ENCODE peak calls at places on chromosomes 13 and 19, in eight cellular contexts. Z is colonic mucosa, I is left ventricle myocardium inferior, Q is fibroblast of mammary gland, F is endothelial cell of umbilical vein, Y is progenitor cell of endocrine pancreas, S is nephron progenitor cell, C is IMR-90. R is an unnamed sample.

GRCh38 chr13:102907886-102908515 is 62.2 kb downstream of the ERCC5 start:
- DNase-seq in Y (no peak), Z (no peak), F (no peak), I (no peak), S (no peak), Q (peak; percentile 24), C (no peak), R (peak; percentile 23)

GRCh38 chr19:56321981-56322558 is 7.4 kb upstream of the ZSCAN5A start:
- DNase-seq in Y (no peak), I (no peak), Q (no peak), Z (no peak), C (no peak), F (no peak), S (no peak), R (no peak)

GRCh38 chr13:21971662-21972635 is 301.1 kb downstream of the FGF9 start:
- DNase-seq in Z (no peak), Y (no peak), F (no peak), Q (no peak), C (peak; percentile 96), S (no peak), I (no peak), R (no peak)

GRCh38 chr13:94999871-95000270 is 287.5 kb upstream of the SOX21 start:
- DNase-seq in Q (no peak), Z (no peak), C (no peak), S (no peak), I (no peak), F (peak; percentile 62), Y (no peak), R (peak; percentile 59)

GRCh38 chr13:71625694-71626093 is 241.3 kb downstream of the DACH1 start:
- DNase-seq in C (peak; percentile 92), I (no peak), Q (no peak), F (peak; percentile 93), Y (no peak), Z (no peak), S (no peak), R (no peak)

GRCh38 chr19:12995596-12996541 is 594 bp downstream of the NFIX start:
- DNase-seq in S (no peak), I (no peak), F (peak; percentile 31), Q (no peak), C (peak; percentile 30), Z (peak; percentile 59), Y (no peak), R (no peak)

GRCh38 chr19:55464669-55465068 is at the start of gene C19orf85:
- DNase-seq in I (no peak), S (no peak), C (no peak), Y (no peak), Z (no peak), Q (no peak), F (no peak), R (no peak)

GRCh38 chr13:50712469-50712868 is 131.0 kb downstream of the DLEU7 start:
- DNase-seq in Z (no peak), C (no peak), F (no peak), Q (no peak), Y (no peak), S (no peak), I (no peak), R (no peak)

DNA sequence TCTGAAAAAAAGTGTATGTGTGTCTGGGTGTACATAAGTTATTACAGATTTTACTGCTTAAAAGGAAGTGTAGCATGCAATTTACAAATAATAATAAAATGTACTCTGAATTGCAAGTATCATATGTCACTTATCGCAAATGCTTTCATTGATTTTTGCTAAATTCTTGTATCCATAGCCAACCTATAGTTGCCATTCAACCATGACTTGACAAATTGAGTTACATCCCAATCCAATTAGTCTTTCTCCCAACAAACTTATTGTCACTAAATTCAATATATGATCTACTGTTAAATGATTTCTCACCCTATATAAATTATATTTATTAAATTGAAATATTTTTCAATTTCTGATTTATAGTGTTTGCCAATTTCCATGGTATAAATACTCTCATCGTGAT is 17.3 kb upstream of the SUPT20H start:
- DNase-seq in F (no peak), C (no peak), S (no peak), Q (no peak), I (no peak), Y (no peak), Z (no peak), R (no peak)
- TF ChIP-seq CTCF in F (no peak), C (no peak), S (no peak), Q (no peak), I (no peak), Y (no peak), Z (no peak), R (no peak)

DNA sequence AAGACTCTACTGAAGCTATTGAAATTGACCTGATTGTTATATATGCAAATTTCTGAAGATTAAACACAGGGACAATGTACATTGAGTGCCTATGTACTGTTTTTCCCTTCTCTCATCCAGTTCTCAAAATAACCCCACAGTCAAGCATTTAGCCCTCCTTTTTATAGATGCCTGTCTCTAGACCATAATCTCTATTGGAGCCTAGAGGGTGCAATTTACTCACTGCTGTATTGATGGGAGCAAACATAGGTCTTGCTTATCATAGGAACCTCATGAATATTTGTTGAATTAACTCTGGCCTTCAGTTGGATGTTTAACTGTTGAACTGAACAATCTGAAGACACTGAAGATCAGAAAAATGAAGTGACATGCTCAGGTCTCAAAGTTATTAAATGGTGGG is 183.0 kb downstream of the RFC3 start:
- DNase-seq in F (no peak), Y (no peak), Z (no peak), I (no peak), S (no peak), C (no peak), Q (no peak), R (no peak)
- TF ChIP-seq CTCF in F (no peak), Y (no peak), Z (no peak), I (no peak), S (no peak), C (no peak), Q (no peak), R (no peak)

GRCh38 chr13:99614465-99614885 is 113.2 kb downstream of the TM9SF2 start:
- DNase-seq in S (no peak), I (no peak), Y (no peak), Q (no peak), Z (no peak), F (peak; percentile 45), C (no peak), R (peak; percentile 85)
- TF ChIP-seq CTCF in S (peak; percentile 15), I (peak; percentile 34), Y (peak; percentile 19), Q (no peak), Z (no peak), F (peak; percentile 50), C (peak; percentile 12), R (no peak)

DNA sequence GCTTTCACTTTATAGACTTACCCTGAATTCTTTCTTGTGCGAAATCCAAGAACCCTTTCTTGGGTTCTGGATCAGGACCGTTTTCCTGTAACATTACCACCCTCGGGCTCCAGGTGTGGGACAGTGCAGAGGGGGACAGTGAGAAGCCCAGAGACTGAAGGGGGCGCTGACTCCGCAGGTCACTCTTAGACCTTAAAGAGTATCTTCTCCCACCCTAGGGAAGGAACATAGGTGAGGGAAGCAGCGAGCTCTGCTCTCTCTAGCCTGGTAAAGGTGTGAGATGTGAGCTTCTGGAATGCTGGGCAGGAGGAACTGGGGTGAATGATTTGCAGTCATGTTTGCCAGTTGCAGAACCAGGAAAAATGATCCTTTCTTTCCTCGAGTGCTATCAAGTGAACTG is 80.8 kb upstream of the ZNF507 start:
- DNase-seq in F (no peak), C (no peak), Y (no peak), Z (no peak), I (no peak), Q (no peak), S (no peak), R (no peak)
- TF ChIP-seq CTCF in F (no peak), C (no peak), Y (no peak), Z (no peak), I (no peak), Q (no peak), S (no peak), R (no peak)

GRCh38 chr13:44734204-44734707 is 158.1 kb upstream of the TSC22D1 start:
- DNase-seq in Y (no peak), Z (no peak), I (peak; percentile 51), F (no peak), Q (peak; percentile 82), S (no peak), C (peak; percentile 34), R (peak; percentile 93)

GRCh38 chr13:44738463-44738862 is 162.3 kb upstream of the TSC22D1 start:
- DNase-seq in Y (no peak), Z (no peak), C (no peak), S (no peak), Q (no peak), I (no peak), F (no peak), R (no peak)

GRCh38 chr13:44739539-44739938 is 163.4 kb upstream of the TSC22D1 start:
- DNase-seq in C (peak; percentile 15), Z (no peak), I (no peak), Q (peak; percentile 43), S (no peak), F (peak; percentile 71), Y (no peak), R (no peak)

GRCh38 chr13:44735806-44736205 is 159.7 kb upstream of the TSC22D1 start:
- DNase-seq in Z (no peak), C (no peak), I (no peak), Y (no peak), S (no peak), F (no peak), Q (no peak), R (no peak)

DNA sequence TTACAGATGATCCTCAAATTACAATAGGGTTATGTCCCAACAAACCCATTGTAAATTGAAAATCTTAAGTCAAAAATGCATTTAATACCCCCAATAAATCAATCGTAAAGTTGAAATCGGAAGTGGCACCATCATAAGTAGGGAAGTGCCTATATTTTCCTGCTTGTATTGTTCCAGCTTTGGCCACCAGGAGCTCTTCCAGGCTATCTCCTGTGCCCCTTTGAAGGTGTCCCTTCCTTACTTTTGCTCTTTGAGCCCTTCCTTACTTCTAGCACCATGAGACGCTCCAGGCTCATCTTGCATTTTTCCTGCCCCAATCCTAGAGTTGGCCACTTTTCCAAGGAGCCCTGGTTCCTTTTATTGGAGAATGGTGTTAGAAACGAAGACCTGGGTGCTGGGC is 163.0 kb upstream of the TSC22D1 start:
- DNase-seq in Q (no peak), Z (no peak), F (no peak), C (no peak), Y (no peak), S (no peak), I (no peak), R (no peak)
- TF ChIP-seq CTCF in Q (peak; percentile 10), Z (no peak), F (no peak), C (no peak), Y (no peak), S (no peak), I (no peak), R (no peak)

R was measured in MCF 10A.